ENCODE peak calls at places on chromosomes 13 and 19, in four cellular contexts. F, J, D and E are unnamed samples.

GRCh38 chr13:63367522-63368198 is 1952.0 kb upstream of the PCDH20 start:
- DNase-seq in F (no peak), J (no peak), D (no peak), E (no peak)

GRCh38 chr13:82797876-82798275 is 1084.4 kb downstream of the SLITRK1 start:
- DNase-seq in F (no peak), J (no peak), D (no peak), E (no peak)

GRCh38 chr19:56217039-56217949 is 15.2 kb downstream of the ZSCAN5C start:
- DNase-seq in F (peak), J (no peak), D (peak), E (no peak)

GRCh38 chr19:16896913-16897571 is 8.2 kb downstream of the F2RL3 start:
- DNase-seq in F (peak), J (no peak), D (peak), E (peak)

GRCh38 chr13:49995535-49996165 is 1.2 kb upstream of the TRIM13 start:
- DNase-seq in F (no peak), J (no peak), D (no peak), E (no peak)

GRCh38 chr13:40640845-40641458 is 25.5 kb downstream of the FOXO1 start:
- DNase-seq in F (no peak), J (no peak), D (no peak), E (no peak)

GRCh38 chr19:50036905-50037304 is 11.1 kb downstream of the ZNF473 start:
- DNase-seq in F (no peak), J (no peak), D (no peak), E (no peak)

GRCh38 chr19:18194554-18195238 is 1.7 kb downstream of the MPV17L2 start:
- DNase-seq in F (peak), J (no peak), D (peak), E (no peak)

GRCh38 chr13:44920013-44920412 is 69.3 kb downstream of the NUFIP1 start:
- DNase-seq in F (no peak), J (no peak), D (no peak), E (no peak)

GRCh38 chr19:287381-287871 is 3.8 kb downstream of the PLPP2 start:
- DNase-seq in F (no peak), J (no peak), D (no peak), E (no peak)

GRCh38 chr19:39759457-39760184 is 19.0 kb upstream of the LEUTX start:
- DNase-seq in F (no peak), J (no peak), D (no peak), E (no peak)

GRCh38 chr19:3766520-3766919 is 4.0 kb downstream of the MRPL54 start:
- DNase-seq in F (no peak), J (no peak), D (no peak), E (no peak)

GRCh38 chr13:75687145-75687763 is 51.1 kb downstream of the LMO7 start:
- DNase-seq in F (peak), J (no peak), D (no peak), E (no peak)